ENCODE peak calls at places on chromosomes 4 and X, in seven cellular contexts. F is IMR-90, U is left ventricle myocardium inferior, L is cardiac muscle cell, Q is colonic mucosa, P is body of pancreas, D is tibial artery. M is an unnamed sample.
A peak's percentile ranks its signal among the peaks of the same experiment; 100 is the strongest.

GRCh38 chr4:8835521-8836365 is 35.9 kb downstream of the HMX1 start:
- DNase-seq in D (peak; percentile 5), F (no peak), U (no peak), L (no peak), P (peak; percentile 3), Q (no peak), M (no peak)

GRCh38 chr4:102094474-102094873 is 250.8 kb downstream of the SLC39A8 start:
- DNase-seq in P (no peak), L (no peak), F (no peak), D (no peak), U (no peak), Q (no peak), M (no peak)

GRCh38 chr4:139900964-139901376 is 235.4 kb downstream of the MGST2 start:
- DNase-seq in F (peak; percentile 48), Q (no peak), D (no peak), P (no peak), U (no peak), L (no peak), M (no peak)

GRCh38 chr4:183118585-183118984 is 19.5 kb downstream of the WWC2 start:
- DNase-seq in P (peak; percentile 29), F (peak; percentile 87), L (peak; percentile 86), Q (no peak), U (no peak), D (no peak), M (no peak)

GRCh38 chr4:105923507-105924238 is 28.4 kb downstream of the NPNT start:
- DNase-seq in D (peak; percentile 31), U (no peak), Q (no peak), F (no peak), L (peak; percentile 6), P (no peak), M (peak; percentile 53)

GRCh38 chr4:67134616-67135015 is 410.7 kb downstream of the CENPC start:
- DNase-seq in F (no peak), L (no peak), Q (no peak), U (no peak), D (no peak), P (no peak), M (no peak)

GRCh38 chrX:154548028-154548316 is 552 bp downstream of the IKBKG start:
- DNase-seq in U (no peak), L (peak; percentile 30), D (no peak), Q (no peak), F (peak; percentile 26), P (no peak), M (no peak)

GRCh38 chr4:153537493-153537960 is 71.4 kb downstream of the TMEM131L start:
- DNase-seq in F (no peak), U (no peak), P (no peak), L (no peak), Q (no peak), D (no peak), M (no peak)

GRCh38 chr4:25807101-25807728 is 55.6 kb downstream of the SEL1L3 start:
- DNase-seq in D (no peak), F (peak; percentile 44), Q (no peak), P (no peak), U (no peak), L (no peak), M (no peak)

GRCh38 chr4:155179216-155179615 is 29.2 kb upstream of the NPY2R start:
- DNase-seq in F (no peak), P (no peak), Q (no peak), D (no peak), U (no peak), L (peak; percentile 97), M (no peak)

GRCh38 chr4:155170569-155170968 is 37.9 kb upstream of the NPY2R start:
- DNase-seq in U (no peak), F (no peak), P (no peak), Q (no peak), L (no peak), D (no peak), M (no peak)

GRCh38 chr4:155173371-155173770 is 35.1 kb upstream of the NPY2R start:
- DNase-seq in F (no peak), U (no peak), Q (no peak), L (peak; percentile 83), P (no peak), D (no peak), M (no peak)

GRCh38 chr4:155174668-155175067 is 33.8 kb upstream of the NPY2R start:
- DNase-seq in Q (no peak), F (no peak), L (no peak), P (no peak), D (no peak), U (no peak), M (no peak)
- TF ChIP-seq CTCF in Q (no peak), F (no peak), L (no peak), P (no peak), D (no peak), U (no peak), M (no peak)

DNA sequence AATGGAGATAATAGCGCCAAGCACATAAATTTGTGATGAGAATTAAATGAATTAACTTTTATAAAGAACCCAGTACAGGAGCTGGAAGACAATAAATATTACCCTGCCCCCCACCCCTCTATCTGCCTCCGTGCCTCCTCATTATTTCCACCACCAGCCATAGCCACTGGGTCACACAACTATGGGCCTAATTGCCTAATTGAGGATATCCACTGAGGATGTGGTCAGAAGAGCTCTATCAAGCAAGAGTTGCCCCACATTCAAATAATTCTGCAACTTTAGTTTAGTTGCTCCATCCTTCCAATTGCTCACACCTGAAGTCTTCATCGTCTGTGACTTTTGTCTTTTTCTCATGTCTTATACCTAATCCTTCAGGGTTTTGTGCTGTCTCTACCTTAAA is 9.5 kb upstream of the CXCL8 start:
- DNase-seq in U (no peak), D (no peak), L (no peak), P (no peak), F (no peak), Q (no peak), M (no peak)
- H3K4me1 ChIP-seq in U (peaks cover 49% of the 10 kb centered on the region), D (peaks cover 17% of the 10 kb centered on the region), L (no peaks in the 10 kb centered on the region), P (peaks cover 18% of the 10 kb centered on the region), F (peaks cover 12% of the 10 kb centered on the region), Q (no peaks in the 10 kb centered on the region), M (peaks cover 22% of the 10 kb centered on the region)

DNA sequence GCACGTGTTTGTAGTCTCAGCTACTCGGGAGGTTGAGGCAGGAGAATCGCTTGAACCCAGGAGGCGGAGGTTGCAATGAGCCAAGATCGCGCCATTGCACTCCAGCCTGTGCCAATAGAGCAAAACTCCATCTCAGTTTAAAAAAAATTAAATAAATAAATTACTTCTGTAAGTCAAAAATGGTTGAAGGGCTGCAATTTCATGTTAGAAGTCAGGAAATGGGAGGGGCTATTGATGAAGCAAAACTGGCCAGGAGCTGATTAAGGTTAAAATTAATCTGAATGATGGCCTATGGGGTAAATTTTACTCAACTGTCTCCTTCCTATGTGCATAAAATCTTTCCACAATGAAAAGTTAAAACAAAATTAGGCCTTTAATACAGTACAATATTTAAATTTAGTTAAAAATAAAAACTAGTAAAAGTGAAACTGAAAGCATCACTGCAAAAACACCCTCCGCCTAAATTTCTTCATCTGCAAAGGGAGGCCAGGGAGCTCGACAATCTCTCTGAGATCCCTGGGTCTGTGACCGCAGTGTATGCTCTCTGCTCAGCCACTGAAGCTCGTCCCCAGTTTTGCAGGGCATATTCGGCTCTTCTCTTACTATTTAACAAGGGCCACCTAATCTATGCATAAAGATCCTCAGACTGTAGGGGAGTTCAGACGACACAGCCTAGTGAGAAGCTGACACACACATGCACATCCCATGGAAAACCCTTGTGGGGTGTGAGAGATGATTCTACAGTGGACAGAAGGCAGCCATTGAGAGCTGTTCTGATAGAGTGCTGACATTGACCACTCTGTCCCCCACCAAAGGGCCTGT is 57.2 kb downstream of the IRF2 start:
- DNase-seq in U (no peak), L (peak; percentile 28), P (no peak), F (peak; percentile 14), D (no peak), Q (no peak), M (no peak)
- H3K27ac ChIP-seq in U (peak overlapping the region; percentile 79), L (no peak overlapping the region), P (no peak overlapping the region), F (peak overlapping the region; percentile 67), D (peak overlapping the region; percentile 15), Q (peak overlapping the region; percentile 67), M (peak overlapping the region; percentile 54)

DNA sequence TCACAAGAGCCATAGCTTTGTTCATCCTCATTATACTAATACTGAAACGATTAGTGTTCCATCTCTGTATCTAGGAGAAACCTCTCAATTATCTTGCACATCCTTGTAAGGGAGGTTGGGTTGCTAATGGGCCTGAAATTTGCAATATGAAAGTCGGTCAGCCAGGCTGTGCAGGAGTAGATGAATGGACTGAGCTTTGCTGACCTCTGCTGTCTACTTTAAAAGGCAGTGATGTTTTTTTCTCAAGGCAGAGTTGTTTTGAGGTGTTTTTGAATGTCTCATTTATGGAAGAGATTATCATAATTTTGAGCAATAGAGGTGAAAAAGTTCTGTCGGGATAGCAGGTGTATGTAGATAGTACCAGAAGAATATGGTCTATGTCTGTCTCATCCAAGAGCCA is 47.9 kb upstream of the LINC00632 start:
- DNase-seq in F (peak; percentile 3), D (no peak), L (peak; percentile 0), Q (no peak), U (no peak), P (no peak), M (no peak)
- TF ChIP-seq CTCF in F (peak; percentile 43), D (no peak), L (no peak), Q (no peak), U (no peak), P (no peak), M (no peak)

GRCh38 chr4:1065732-1066131 is 47.6 kb downstream of the RNF212 start:
- DNase-seq in Q (no peak), L (no peak), U (no peak), D (no peak), F (no peak), P (no peak), M (no peak)
- H3K4me1 ChIP-seq in Q (no peaks in the 10 kb centered on the region), L (no peaks in the 10 kb centered on the region), U (no peaks in the 10 kb centered on the region), D (no peaks in the 10 kb centered on the region), F (no peaks in the 10 kb centered on the region), P (no peaks in the 10 kb centered on the region), M (no peaks in the 10 kb centered on the region)

GRCh38 chr4:98663226-98664006 is 5.0 kb upstream of the TSPAN5 start:
- DNase-seq in Q (no peak), D (peak; percentile 32), L (no peak), P (no peak), F (no peak), U (peak; percentile 20), M (no peak)
- H3K27ac ChIP-seq in Q (peak overlapping the region; percentile 54), D (no peak overlapping the region), L (no peak overlapping the region), P (no peak overlapping the region), F (no peak overlapping the region), U (peak overlapping the region; percentile 12), M (no peak overlapping the region)